ENCODE peak calls at places on chromosomes 3 and 15, in five cellular contexts. E, G, U, F and P are unnamed samples.
A peak's percentile ranks its signal among the peaks of the same experiment; 100 is the strongest.

GRCh38 chr3:23406576-23406975 is 203.4 kb downstream of the UBE2E2 start:
- DNase-seq in E (no peak), G (no peak), U (no peak), F (no peak), P (no peak)

GRCh38 chr15:66751579-66751978 is 49.5 kb downstream of the SMAD6 start:
- DNase-seq in E (no peak), G (no peak), U (no peak), F (peak; percentile 45), P (no peak)

GRCh38 chr3:88991496-88991895 is 115.9 kb upstream of the EPHA3 start:
- DNase-seq in E (no peak), G (no peak), U (no peak), F (no peak), P (no peak)

GRCh38 chr3:129890125-129890524 is 3.4 kb downstream of the TMCC1 start:
- DNase-seq in E (no peak), G (peak; percentile 36), U (no peak), F (no peak), P (no peak)

GRCh38 chr3:142888484-142889262 is at the start of gene PCOLCE2:
- DNase-seq in E (no peak), G (no peak), U (peak; percentile 81), F (peak; percentile 50), P (no peak)

GRCh38 chr15:60208708-60209107 is 189.1 kb downstream of the ANXA2 start:
- DNase-seq in E (no peak), G (no peak), U (no peak), F (no peak), P (no peak)

GRCh38 chr3:194984026-194984425 is 286.9 kb downstream of the XXYLT1 start:
- DNase-seq in E (no peak), G (no peak), U (no peak), F (no peak), P (no peak)

GRCh38 chr15:46174122-46174521 is 539.3 kb downstream of the SQOR start:
- DNase-seq in E (no peak), G (no peak), U (no peak), F (no peak), P (no peak)

GRCh38 chr3:116863842-116864626 is 154.5 kb downstream of the TUSC7 start:
- DNase-seq in E (no peak), G (no peak), U (no peak), F (no peak), P (no peak)

GRCh38 chr15:67176195-67176971 is 78.1 kb downstream of the AAGAB start:
- DNase-seq in E (no peak), G (no peak), U (no peak), F (peak; percentile 81), P (peak; percentile 71)

GRCh38 chr3:10552631-10552943 is 47.2 kb upstream of the ATP2B2 start:
- DNase-seq in E (no peak), G (no peak), U (peak; percentile 5), F (no peak), P (no peak)

GRCh38 chr15:96321422-96322391 is 8.8 kb upstream of the NR2F2 start:
- DNase-seq in E (no peak), G (peak; percentile 19), U (peak; percentile 86), F (no peak), P (no peak)

GRCh38 chr3:25513642-25514266 is 85.7 kb downstream of the RARB start:
- DNase-seq in E (no peak), G (no peak), U (no peak), F (no peak), P (no peak)

GRCh38 chr3:119184808-119185690 is 11.7 kb downstream of the UPK1B start:
- DNase-seq in E (no peak), G (no peak), U (no peak), F (no peak), P (no peak)

GRCh38 chr15:38217181-38217580 is 35.5 kb upstream of the SPRED1 start:
- DNase-seq in E (no peak), G (no peak), U (no peak), F (no peak), P (no peak)

GRCh38 chr3:39275963-39276593 is 3.8 kb downstream of the CX3CR1 start:
- DNase-seq in E (no peak), G (no peak), U (no peak), F (no peak), P (no peak)

GRCh38 chr3:3170998-3171397 is 8.5 kb downstream of the CRBN start:
- DNase-seq in E (no peak), G (no peak), U (no peak), F (no peak), P (no peak)

GRCh38 chr3:192899540-192899982 is 18.1 kb downstream of the MB21D2 start:
- DNase-seq in E (no peak), G (no peak), U (no peak), F (no peak), P (no peak)

GRCh38 chr3:188262913-188263683 is 109.1 kb downstream of the LPP start:
- DNase-seq in E (no peak), G (no peak), U (peak; percentile 79), F (no peak), P (no peak)
- H3K27ac ChIP-seq in E (no peak overlapping the region), G (peak overlapping the region; percentile 30), U (peak overlapping the region; percentile 100), F (peak overlapping the region; percentile 53), P (no peak overlapping the region)

DNA sequence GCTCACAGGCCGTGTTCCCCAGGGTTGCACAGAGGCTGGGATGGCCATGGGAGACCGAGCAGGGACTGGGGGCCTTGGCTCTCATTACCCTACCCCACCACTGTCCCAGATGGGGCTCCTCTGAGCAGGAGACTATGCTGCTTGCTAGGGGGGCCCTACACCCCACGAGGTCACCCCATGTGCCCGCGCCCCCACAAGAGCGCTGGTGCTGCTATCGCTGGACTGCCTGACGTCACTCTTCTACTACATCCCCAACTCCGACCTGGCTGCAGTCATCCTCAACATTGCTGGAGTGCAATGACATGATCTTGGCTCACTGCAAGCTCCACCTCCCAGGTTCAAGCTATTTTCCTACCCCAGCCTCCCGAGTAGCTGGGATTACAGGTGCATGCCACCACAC is 307.7 kb downstream of the ARRDC4 start:
- DNase-seq in E (no peak), G (no peak), U (no peak), F (no peak), P (no peak)
- H3K9me3 ChIP-seq in E (no peaks in the 10 kb centered on the region), G (no peaks in the 10 kb centered on the region), U (peaks cover 3% of the 10 kb centered on the region), F (no peaks in the 10 kb centered on the region), P (no peaks in the 10 kb centered on the region)

GRCh38 chr15:72521682-72522081 is 47.6 kb downstream of the ARIH1 start:
- DNase-seq in E (no peak), G (no peak), U (no peak), F (no peak), P (no peak)

GRCh38 chr15:72511536-72511935 is 37.4 kb downstream of the ARIH1 start:
- DNase-seq in E (no peak), G (no peak), U (no peak), F (no peak), P (no peak)

GRCh38 chr15:72515591-72516389 is 41.7 kb downstream of the ARIH1 start:
- DNase-seq in E (no peak), G (no peak), U (no peak), F (no peak), P (no peak)

GRCh38 chr15:72516734-72517133 is 42.6 kb downstream of the ARIH1 start:
- DNase-seq in E (no peak), G (no peak), U (no peak), F (no peak), P (no peak)
- H3K27ac ChIP-seq in E (no peak overlapping the region), G (no peak overlapping the region), U (no peak overlapping the region), F (no peak overlapping the region), P (no peak overlapping the region)

DNA sequence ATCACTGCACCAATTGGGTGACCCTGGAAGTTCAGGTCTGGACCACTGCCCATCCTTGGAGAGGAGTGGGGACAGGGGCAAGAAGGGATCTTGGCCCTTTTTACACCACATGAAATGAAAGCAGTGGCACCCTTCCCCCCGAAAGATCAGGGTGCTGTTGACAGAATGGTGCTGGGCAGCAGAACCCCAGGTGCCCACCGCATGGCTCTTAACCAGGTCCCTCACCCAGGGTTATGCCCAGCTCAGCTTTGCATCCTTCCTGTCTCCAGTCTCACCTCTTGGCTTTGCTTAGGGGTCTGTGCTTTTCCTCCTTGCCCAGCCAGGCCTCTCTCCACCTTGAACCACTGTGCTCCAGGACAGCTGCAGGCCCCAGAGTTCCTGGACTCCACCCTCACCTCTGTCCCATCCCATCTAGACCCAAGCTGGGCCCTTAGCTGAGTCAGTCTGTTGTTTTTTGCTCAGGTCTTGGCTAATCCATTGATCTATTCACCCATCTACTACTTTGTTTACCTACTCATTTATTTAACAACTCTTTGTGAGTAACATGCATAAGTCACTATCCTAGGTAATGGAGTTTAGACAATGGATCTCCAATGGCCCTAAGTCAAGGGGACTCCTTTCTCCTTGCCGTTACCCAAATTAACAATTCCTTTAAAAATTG is 77.1 kb upstream of the PRR23E start:
- DNase-seq in E (no peak), G (no peak), U (no peak), F (no peak), P (no peak)
- H3K9me3 ChIP-seq in E (no peaks in the 10 kb centered on the region), G (no peaks in the 10 kb centered on the region), U (peaks cover 4% of the 10 kb centered on the region), F (peaks cover 8% of the 10 kb centered on the region), P (no peaks in the 10 kb centered on the region)

DNA sequence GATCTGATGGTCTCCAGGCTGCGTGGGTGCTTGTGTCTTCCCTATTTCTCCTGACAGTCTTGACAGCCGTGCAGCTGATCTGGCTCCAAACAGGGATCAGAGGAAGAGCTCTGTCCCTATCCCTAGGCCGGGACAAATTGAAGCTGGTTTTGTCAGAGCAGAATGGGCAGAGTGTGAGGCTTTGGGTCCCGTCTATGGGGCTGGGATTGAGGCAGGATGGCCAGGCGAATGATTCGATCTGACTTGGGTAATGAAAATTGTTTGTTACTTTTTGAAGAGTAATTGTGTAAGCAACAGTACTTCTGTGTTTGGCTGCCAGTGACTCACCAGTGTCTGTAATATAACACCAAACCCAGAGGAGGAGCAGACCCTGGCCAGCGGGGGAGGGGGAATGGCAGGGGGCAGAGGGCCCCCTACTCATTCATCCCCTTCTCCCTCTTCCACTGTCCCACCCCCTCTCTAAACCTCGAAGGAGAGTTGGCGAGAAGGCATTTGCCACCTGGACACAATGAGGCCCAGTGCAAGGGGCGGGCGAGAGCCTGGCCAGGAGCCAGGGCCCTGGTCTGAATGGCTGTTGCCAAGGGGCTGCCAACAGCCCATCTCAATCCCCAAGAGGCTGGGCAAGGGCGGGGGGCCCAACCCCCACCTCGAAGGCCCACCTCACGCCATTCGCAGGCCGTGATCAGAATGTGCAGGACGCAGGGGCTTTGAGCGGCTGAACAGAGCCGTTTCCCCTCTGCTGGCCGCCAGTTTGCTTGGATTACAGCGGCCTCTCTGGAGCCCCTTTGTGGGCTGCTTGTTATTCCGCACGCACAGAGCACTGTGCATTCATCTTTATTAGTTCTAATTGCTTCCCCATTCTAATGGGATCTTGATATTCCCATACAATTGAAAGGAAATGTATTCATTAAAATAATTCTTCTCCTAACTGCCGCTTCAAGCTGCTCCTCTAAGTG is 5.1 kb upstream of the MAGEF1 start:
- DNase-seq in E (no peak), G (no peak), U (peak; percentile 74), F (no peak), P (no peak)
- H3K27ac ChIP-seq in E (no peak overlapping the region), G (peak overlapping the region; percentile 32), U (no peak overlapping the region), F (no peak overlapping the region), P (no peak overlapping the region)

DNA sequence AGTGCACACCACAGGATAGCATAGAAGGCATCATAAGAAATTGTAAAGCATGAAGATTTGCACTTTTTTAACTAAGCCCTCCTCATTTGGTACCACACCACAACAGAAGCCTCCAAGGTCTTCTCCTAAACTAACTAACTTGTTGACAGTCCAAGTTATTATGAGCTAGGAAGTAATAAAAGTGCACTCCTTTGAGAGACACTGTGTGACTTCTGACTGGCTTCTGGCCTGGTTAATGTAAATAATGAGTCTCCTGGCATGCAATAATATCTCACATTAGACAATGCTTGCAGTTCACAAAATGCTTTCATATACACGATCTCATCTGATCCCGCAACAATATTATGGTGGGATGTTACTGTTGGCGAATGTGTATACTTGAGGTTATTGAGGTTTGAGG is 103.9 kb upstream of the SLC24A5 start:
- DNase-seq in E (no peak), G (no peak), U (no peak), F (no peak), P (no peak)
- H3K9me3 ChIP-seq in E (no peaks in the 10 kb centered on the region), G (no peaks in the 10 kb centered on the region), U (no peaks in the 10 kb centered on the region), F (no peaks in the 10 kb centered on the region), P (no peaks in the 10 kb centered on the region)